ENCODE peak calls at places on chromosomes 7 and 10, in ten cellular contexts. W, B, Q, L, K, X, O, C, U and Z are unnamed samples.

GRCh38 chr7:30201161-30201666 is 66.4 kb downstream of the MTURN start:
- DNase-seq in W (no peak), B (peak), Q (no peak), L (no peak), K (no peak), X (no peak), O (no peak), C (peak), U (no peak), Z (no peak)

GRCh38 chr7:24227068-24227467 is 56.9 kb upstream of the NPY start:
- DNase-seq in W (no peak), B (no peak), Q (no peak), L (peak), K (no peak), X (no peak), O (no peak), C (no peak), U (peak), Z (no peak)

GRCh38 chr10:71543608-71544158 is 147.0 kb downstream of the CDH23 start:
- DNase-seq in W (no peak), B (no peak), Q (no peak), L (no peak), K (no peak), X (no peak), O (no peak), C (no peak), U (no peak), Z (no peak)

GRCh38 chr10:74556072-74556705 is 270.2 kb upstream of the KAT6B start:
- DNase-seq in W (no peak), B (no peak), Q (no peak), L (no peak), K (no peak), X (no peak), O (no peak), C (no peak), U (peak), Z (no peak)

GRCh38 chr10:15427836-15428414 is 56.8 kb upstream of the FAM171A1 start:
- DNase-seq in W (no peak), B (peak), Q (no peak), L (peak), K (no peak), X (no peak), O (no peak), C (peak), U (peak), Z (no peak)

GRCh38 chr10:77182803-77183202 is 454.8 kb downstream of the KCNMA1 start:
- DNase-seq in W (no peak), B (no peak), Q (peak), L (no peak), K (no peak), X (no peak), O (no peak), C (no peak), U (no peak), Z (no peak)

GRCh38 chr7:47602272-47603004 is 20.5 kb upstream of the TNS3 start:
- DNase-seq in W (no peak), B (no peak), Q (no peak), L (peak), K (no peak), X (no peak), O (no peak), C (no peak), U (no peak), Z (no peak)

GRCh38 chr10:131083915-131084790 is 227.4 kb downstream of the TCERG1L start:
- DNase-seq in W (no peak), B (peak), Q (no peak), L (no peak), K (no peak), X (no peak), O (no peak), C (no peak), U (no peak), Z (no peak)

GRCh38 chr10:84540617-84541288 is 212.4 kb downstream of the CCSER2 start:
- DNase-seq in W (peak), B (peak), Q (peak), L (peak), K (no peak), X (peak), O (no peak), C (peak), U (peak), Z (peak)

GRCh38 chr7:92880212-92881090 is 44.1 kb upstream of the CDK6 start:
- DNase-seq in W (peak), B (peak), Q (no peak), L (peak), K (no peak), X (no peak), O (no peak), C (peak), U (peak), Z (no peak)

GRCh38 chr7:117157121-117157870 is 165.6 kb downstream of the WNT2 start:
- DNase-seq in W (no peak), B (no peak), Q (peak), L (peak), K (no peak), X (no peak), O (no peak), C (peak), U (no peak), Z (no peak)

GRCh38 chr10:93060887-93061593 is 442 bp downstream of the CYP26C1 start:
- DNase-seq in W (no peak), B (no peak), Q (no peak), L (no peak), K (no peak), X (no peak), O (no peak), C (no peak), U (no peak), Z (no peak)

GRCh38 chr7:126791306-126791705 is 461.4 kb downstream of the GRM8 start:
- DNase-seq in W (no peak), B (no peak), Q (no peak), L (no peak), K (no peak), X (no peak), O (no peak), C (no peak), U (no peak), Z (no peak)

GRCh38 chr10:59977486-59977885 is 71.1 kb upstream of the CCDC6 start:
- DNase-seq in W (no peak), B (no peak), Q (no peak), L (peak), K (no peak), X (no peak), O (no peak), C (no peak), U (no peak), Z (no peak)

GRCh38 chr7:90903856-90904255 is 307.7 kb downstream of the CDK14 start:
- DNase-seq in W (no peak), B (no peak), Q (no peak), L (no peak), K (no peak), X (no peak), O (no peak), C (no peak), U (no peak), Z (no peak)

GRCh38 chr10:50431791-50432190 is 180.5 kb upstream of the ASAH2 start:
- DNase-seq in W (peak), B (no peak), Q (no peak), L (no peak), K (no peak), X (no peak), O (no peak), C (no peak), U (no peak), Z (no peak)